ENCODE peak calls at places on chromosomes 4 and X, in seven cellular contexts. L, Y, P, M, R, E and N are unnamed samples.

GRCh38 chr4:132097046-132097445 is 1052.0 kb upstream of the PCDH10 start:
- DNase-seq in L (no peak), Y (no peak), P (no peak), M (no peak), R (no peak), E (no peak), N (no peak)

GRCh38 chr4:41281038-41281634 is 24.4 kb downstream of the UCHL1 start:
- DNase-seq in L (no peak), Y (peak; percentile 95), P (peak; percentile 88), M (no peak), R (no peak), E (peak; percentile 75), N (peak; percentile 31)

GRCh38 chr4:165684177-165684870 is 188.7 kb upstream of the TLL1 start:
- DNase-seq in L (no peak), Y (no peak), P (no peak), M (no peak), R (no peak), E (peak; percentile 13), N (no peak)

GRCh38 chr4:19399001-19399400 is 852.7 kb upstream of the SLIT2 start:
- DNase-seq in L (no peak), Y (no peak), P (no peak), M (no peak), R (no peak), E (no peak), N (no peak)

GRCh38 chr4:169286562-169287301 is 16.0 kb upstream of the SH3RF1 start:
- DNase-seq in L (no peak), Y (peak; percentile 9), P (no peak), M (no peak), R (no peak), E (no peak), N (no peak)

GRCh38 chr4:81255524-81255923 is 40.5 kb upstream of the PRKG2 start:
- DNase-seq in L (no peak), Y (no peak), P (no peak), M (no peak), R (no peak), E (no peak), N (no peak)

GRCh38 chr4:153211986-153212720 is 7.9 kb downstream of the TRIM2 start:
- DNase-seq in L (no peak), Y (no peak), P (no peak), M (no peak), R (no peak), E (no peak), N (no peak)

GRCh38 chrX:53711446-53711845 is 24.9 kb upstream of the HUWE1 start:
- DNase-seq in L (no peak), Y (peak; percentile 77), P (no peak), M (no peak), R (no peak), E (no peak), N (no peak)

GRCh38 chrX:119406739-119407138 is 7.6 kb downstream of the SLC25A43 start:
- DNase-seq in L (no peak), Y (no peak), P (no peak), M (no peak), R (no peak), E (no peak), N (no peak)

GRCh38 chrX:22085969-22086368 is 53.8 kb downstream of the PHEX start:
- DNase-seq in L (no peak), Y (no peak), P (no peak), M (no peak), R (no peak), E (no peak), N (no peak)

GRCh38 chr4:116018831-116019230 is 905.4 kb upstream of the NDST4 start:
- DNase-seq in L (no peak), Y (no peak), P (no peak), M (no peak), R (no peak), E (no peak), N (no peak)

GRCh38 chr4:53014368-53014767 is 152.3 kb downstream of the RASL11B start:
- DNase-seq in L (no peak), Y (no peak), P (no peak), M (no peak), R (no peak), E (no peak), N (no peak)

GRCh38 chr4:71941001-71941400 is 90.8 kb upstream of the NPFFR2 start:
- DNase-seq in L (no peak), Y (peak; percentile 57), P (peak; percentile 45), M (no peak), R (no peak), E (no peak), N (no peak)

GRCh38 chr4:156198511-156198910 is 244.8 kb upstream of the CTSO start:
- DNase-seq in L (no peak), Y (no peak), P (no peak), M (no peak), R (no peak), E (no peak), N (no peak)

GRCh38 chrX:3522016-3522690 is 175.7 kb upstream of the MXRA5 start:
- DNase-seq in L (no peak), Y (no peak), P (no peak), M (no peak), R (no peak), E (no peak), N (no peak)

GRCh38 chr4:135201081-135201480 is 999.5 kb upstream of the PABPC4L start:
- DNase-seq in L (no peak), Y (no peak), P (no peak), M (no peak), R (no peak), E (no peak), N (no peak)

GRCh38 chr4:152709675-152710438 is 30.1 kb upstream of the TMEM154 start:
- DNase-seq in L (no peak), Y (peak; percentile 45), P (peak; percentile 37), M (no peak), R (no peak), E (no peak), N (no peak)

GRCh38 chr4:141132689-141133145 is 552 bp downstream of the RNF150 start:
- DNase-seq in L (peak; percentile 70), Y (no peak), P (peak; percentile 18), M (no peak), R (no peak), E (no peak), N (no peak)

GRCh38 chr4:74284074-74284473 is 24.2 kb upstream of the EPGN start:
- DNase-seq in L (no peak), Y (peak; percentile 43), P (no peak), M (no peak), R (no peak), E (no peak), N (no peak)
- H3K27ac ChIP-seq in L (no peak overlapping the region), Y (no peak overlapping the region), P (no peak overlapping the region), M (no peak overlapping the region), R (no peak overlapping the region), E (no peak overlapping the region), N (no peak overlapping the region)

DNA sequence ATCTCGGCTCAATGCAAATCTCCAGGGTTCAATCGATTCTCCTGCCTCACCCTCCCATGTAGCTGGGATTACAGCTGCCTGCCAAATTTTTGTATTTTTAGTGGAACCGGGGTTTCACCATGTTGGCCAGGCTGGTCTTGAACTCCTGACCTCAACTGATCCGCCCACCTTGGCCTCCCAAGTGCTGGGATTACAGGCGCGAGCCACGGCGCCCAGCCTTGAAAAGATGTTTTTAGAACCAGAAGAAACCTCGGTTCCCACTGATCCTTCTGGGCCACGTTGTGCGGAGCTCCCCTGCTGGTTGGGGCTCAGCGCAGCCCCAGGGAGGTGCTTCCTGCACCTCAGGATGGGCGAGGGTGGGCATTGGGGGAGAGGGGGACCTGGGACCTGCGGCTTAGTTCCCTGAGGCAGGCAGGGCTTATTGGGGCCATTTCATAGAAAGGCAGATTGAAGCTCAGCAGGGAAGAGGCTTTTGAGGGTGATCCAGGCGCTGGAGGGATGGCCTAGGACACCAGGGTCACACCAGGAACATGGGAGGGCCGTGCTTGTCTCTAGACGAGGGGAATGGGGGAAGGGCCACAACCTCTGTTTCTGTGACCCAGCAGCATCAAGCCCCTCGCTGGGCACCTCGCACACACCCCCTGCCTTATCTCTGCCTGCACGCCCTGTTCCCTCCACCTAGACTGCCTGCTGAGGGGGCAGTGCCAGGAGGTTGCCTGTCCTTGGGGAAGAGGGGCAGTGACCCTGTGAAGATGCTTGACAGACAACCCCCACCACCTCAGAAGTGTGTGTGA is 6.3 kb upstream of the ADD1 start:
- DNase-seq in L (no peak), Y (no peak), P (no peak), M (no peak), R (no peak), E (no peak), N (no peak)
- H3K27ac ChIP-seq in L (no peak overlapping the region), Y (no peak overlapping the region), P (peak overlapping the region; percentile 82), M (peak overlapping the region; percentile 19), R (peak overlapping the region; percentile 48), E (no peak overlapping the region), N (peak overlapping the region; percentile 46)

GRCh38 chr4:6178757-6179156 is 21.6 kb downstream of the JAKMIP1 start:
- DNase-seq in L (no peak), Y (peak; percentile 44), P (no peak), M (no peak), R (no peak), E (no peak), N (no peak)
- H3K27ac ChIP-seq in L (no peak overlapping the region), Y (no peak overlapping the region), P (no peak overlapping the region), M (no peak overlapping the region), R (no peak overlapping the region), E (no peak overlapping the region), N (no peak overlapping the region)

GRCh38 chr4:17781831-17782287 is 438 bp upstream of the FAM184B start:
- DNase-seq in L (no peak), Y (no peak), P (no peak), M (no peak), R (no peak), E (no peak), N (no peak)
- H3K27ac ChIP-seq in L (no peak overlapping the region), Y (no peak overlapping the region), P (no peak overlapping the region), M (no peak overlapping the region), R (no peak overlapping the region), E (no peak overlapping the region), N (no peak overlapping the region)